ENCODE peak calls at places on chromosomes 2 and 18, in ten cellular contexts. T, Y, P, V, B, X, O, U, W and M are unnamed samples.

GRCh38 chr18:2826581-2826980 is 20.2 kb upstream of the EMILIN2 start:
- DNase-seq in T (no peak), Y (no peak), U (no peak), W (no peak), V (no peak), B (no peak), P (no peak), O (no peak), X (no peak), M (no peak)

GRCh38 chr2:210795506-210795905 is 239.1 kb downstream of the CPS1 start:
- DNase-seq in T (no peak), V (no peak), B (no peak), Y (no peak), P (no peak), O (no peak), U (no peak), X (no peak), W (no peak), M (no peak)

GRCh38 chr2:147739531-147739930 is 105.3 kb upstream of the ACVR2A start:
- DNase-seq in P (no peak), X (no peak), W (no peak), T (no peak), B (no peak), Y (no peak), V (peak; percentile 85), U (no peak), O (no peak), M (no peak)

GRCh38 chr2:54084600-54084999 is 30.8 kb upstream of the ACYP2 start:
- DNase-seq in X (no peak), B (no peak), P (no peak), U (no peak), Y (no peak), O (no peak), V (no peak), T (no peak), W (no peak), M (no peak)

GRCh38 chr2:11562476-11562875 is 28.6 kb downstream of the GREB1 start:
- DNase-seq in U (no peak), Y (no peak), P (no peak), V (no peak), X (no peak), W (no peak), O (peak; percentile 33), B (no peak), T (no peak), M (no peak)

GRCh38 chr2:235433860-235434259 is 60.0 kb upstream of the AGAP1 start:
- DNase-seq in P (no peak), W (no peak), T (no peak), B (peak; percentile 32), Y (peak; percentile 32), U (no peak), X (no peak), O (peak; percentile 72), V (peak; percentile 62), M (no peak)

GRCh38 chr2:187994464-187995331 is 297.0 kb upstream of the GULP1 start:
- DNase-seq in O (peak; percentile 51), Y (peak; percentile 5), B (no peak), V (peak; percentile 74), P (no peak), U (no peak), W (no peak), T (no peak), X (no peak), M (no peak)

GRCh38 chr2:136117391-136117841 is 533 bp downstream of the CXCR4 start:
- DNase-seq in P (peak; percentile 19), U (peak; percentile 41), Y (peak; percentile 34), W (peak; percentile 32), X (peak; percentile 31), B (peak; percentile 2), O (peak; percentile 54), T (no peak), V (peak; percentile 56), M (peak; percentile 34)

GRCh38 chr2:180063494-180063893 is 56.4 kb upstream of the CWC22 start:
- DNase-seq in W (no peak), U (no peak), O (no peak), Y (no peak), P (no peak), V (no peak), T (no peak), B (no peak), X (no peak), M (no peak)

GRCh38 chr2:95059656-95060370 is 34.3 kb downstream of the MAL start:
- DNase-seq in O (no peak), W (no peak), X (no peak), V (no peak), Y (no peak), T (no peak), P (no peak), B (no peak), U (no peak), M (no peak)

GRCh38 chr2:148978736-148979135 is 59.8 kb upstream of the LYPD6B start:
- DNase-seq in P (no peak), U (no peak), T (no peak), Y (no peak), O (no peak), W (no peak), V (no peak), B (no peak), X (no peak), M (no peak)

GRCh38 chr2:84958135-84959044 is 12.6 kb upstream of the KCMF1 start:
- DNase-seq in P (peak; percentile 78), V (no peak), B (peak; percentile 83), Y (peak; percentile 97), O (no peak), X (no peak), U (no peak), T (no peak), W (no peak), M (peak; percentile 36)

GRCh38 chr2:71631411-71631931 is 178.1 kb downstream of the DYSF start:
- DNase-seq in O (no peak), Y (no peak), V (no peak), U (no peak), P (no peak), X (no peak), B (peak; percentile 32), T (no peak), W (no peak), M (no peak)

GRCh38 chr2:168742258-168742932 is 60.0 kb upstream of the NOSTRIN start:
- DNase-seq in X (no peak), P (no peak), Y (no peak), W (no peak), B (no peak), T (no peak), V (no peak), U (no peak), O (no peak), M (no peak)

GRCh38 chr2:177298191-177298590 is 33.7 kb upstream of the NFE2L2 start:
- DNase-seq in U (no peak), T (no peak), P (no peak), B (no peak), X (no peak), O (no peak), Y (peak; percentile 26), W (no peak), V (no peak), M (no peak)

GRCh38 chr2:121360566-121361300 is 75.7 kb upstream of the TFCP2L1 start:
- DNase-seq in Y (peak; percentile 88), P (peak; percentile 49), B (peak; percentile 42), U (no peak), X (no peak), V (no peak), O (no peak), T (no peak), W (no peak), M (peak; percentile 72)

GRCh38 chr2:179171371-179171770 is 93.3 kb downstream of the SESTD1 start:
- DNase-seq in Y (no peak), V (no peak), B (no peak), W (no peak), U (no peak), T (no peak), X (no peak), P (no peak), O (no peak), M (no peak)

GRCh38 chr18:43277164-43277600 is at the start of gene SYT4:
- DNase-seq in V (peak; percentile 72), W (no peak), X (no peak), U (no peak), T (no peak), O (peak; percentile 59), B (peak; percentile 15), P (no peak), Y (peak; percentile 9), M (no peak)

GRCh38 chr2:183359867-183360266 is 235.6 kb downstream of the NUP35 start:
- DNase-seq in U (no peak), O (no peak), T (no peak), B (no peak), Y (peak; percentile 3), V (peak; percentile 29), P (no peak), W (no peak), X (no peak), M (no peak)

GRCh38 chr18:45993441-45993840 is 26.3 kb upstream of the EPG5 start:
- DNase-seq in B (peak; percentile 44), O (no peak), X (no peak), Y (no peak), P (no peak), U (no peak), T (no peak), V (no peak), W (no peak), M (no peak)

GRCh38 chr18:78659057-78659456 is 320.6 kb upstream of the SALL3 start:
- DNase-seq in P (no peak), O (no peak), U (no peak), X (no peak), V (no peak), Y (no peak), B (no peak), W (no peak), T (no peak), M (no peak)

GRCh38 chr18:55856191-55856590 is 268.2 kb upstream of the TCF4 start:
- DNase-seq in X (no peak), U (no peak), T (no peak), B (peak; percentile 68), V (peak; percentile 57), P (peak; percentile 80), O (no peak), W (no peak), Y (peak; percentile 56), M (no peak)

GRCh38 chr2:200765139-200765951 is 46.4 kb upstream of the BZW1 start:
- DNase-seq in U (no peak), T (no peak), P (peak; percentile 71), W (no peak), Y (peak; percentile 82), O (no peak), V (peak; percentile 69), X (no peak), B (peak; percentile 84), M (no peak)

GRCh38 chr18:45526120-45526841 is 89.0 kb upstream of the SLC14A2 start:
- DNase-seq in P (no peak), O (no peak), X (no peak), W (no peak), B (peak; percentile 16), Y (no peak), V (no peak), T (no peak), U (no peak), M (no peak)

GRCh38 chr2:20962939-20963543 is 80.8 kb downstream of the APOB start:
- DNase-seq in B (peak; percentile 24), W (peak; percentile 68), U (peak; percentile 29), Y (peak; percentile 33), O (peak; percentile 76), P (peak; percentile 7), X (peak; percentile 41), T (peak; percentile 31), V (peak; percentile 63), M (peak; percentile 76)

GRCh38 chr2:156023266-156023879 is 309.1 kb downstream of the NR4A2 start:
- DNase-seq in W (no peak), V (no peak), Y (no peak), O (no peak), P (no peak), T (no peak), X (no peak), B (no peak), U (no peak), M (no peak)

GRCh38 chr18:42614619-42615293 is 500.7 kb downstream of the RIT2 start:
- DNase-seq in V (peak; percentile 1), O (no peak), W (no peak), T (no peak), B (no peak), Y (no peak), P (no peak), X (no peak), U (no peak), M (no peak)

GRCh38 chr2:112257575-112257974 is 2.7 kb upstream of the ZC3H8 start:
- DNase-seq in O (no peak), B (no peak), U (no peak), T (no peak), X (no peak), V (no peak), P (no peak), W (no peak), Y (no peak), M (no peak)